ENCODE peak calls at places on chromosomes 4 and X, in four cellular contexts. C is H9, A is IMR-90, U is mesendoderm. B is an unnamed sample.

GRCh38 chrX:397575-397974 is 10.9 kb upstream of the PPP2R3B start:
- DNase-seq in C (peak; percentile 65), A (peak; percentile 46), U (peak; percentile 81), B (peak; percentile 60)

GRCh38 chrX:110341189-110342035 is 17.2 kb upstream of the RTL9 start:
- DNase-seq in C (no peak), A (peak; percentile 91), U (peak; percentile 18), B (no peak)

GRCh38 chr4:2800691-2801596 is 8.1 kb downstream of the SH3BP2 start:
- DNase-seq in C (peak; percentile 79), A (peak; percentile 37), U (peak; percentile 79), B (no peak)

GRCh38 chrX:44935640-44936039 is 62.7 kb downstream of the KDM6A start:
- DNase-seq in C (no peak), A (no peak), U (no peak), B (no peak)

GRCh38 chr4:86706923-86707597 is 112.9 kb downstream of the PTPN13 start:
- DNase-seq in C (no peak), A (peak; percentile 11), U (no peak), B (no peak)

GRCh38 chrX:50903387-50904027 is 7.0 kb upstream of the BMP15 start:
- DNase-seq in C (no peak), A (peak; percentile 26), U (peak; percentile 59), B (peak; percentile 47)

GRCh38 chrX:119943185-119943988 is at the start of gene NKAP:
- DNase-seq in C (peak; percentile 86), A (peak; percentile 94), U (peak; percentile 95), B (peak; percentile 84)

GRCh38 chrX:65407157-65407626 is 127.4 kb downstream of the LAS1L start:
- DNase-seq in C (no peak), A (no peak), U (peak; percentile 21), B (peak; percentile 51)

GRCh38 chr4:54609310-54609709 is 48.4 kb upstream of the KIT start:
- DNase-seq in C (no peak), A (no peak), U (no peak), B (no peak)

GRCh38 chrX:12489341-12489740 is 301.9 kb upstream of the PRPS2 start:
- DNase-seq in C (no peak), A (peak; percentile 8), U (no peak), B (no peak)

GRCh38 chr4:169156392-169156791 is 114.4 kb downstream of the SH3RF1 start:
- DNase-seq in C (no peak), A (no peak), U (no peak), B (no peak)

GRCh38 chrX:107775734-107776511 is at the start of gene TSC22D3:
- DNase-seq in C (peak; percentile 81), A (peak; percentile 33), U (peak; percentile 82), B (no peak)

GRCh38 chr4:40305329-40306193 is 29.6 kb upstream of the CHRNA9 start:
- DNase-seq in C (no peak), A (no peak), U (no peak), B (no peak)

GRCh38 chrX:17655232-17656034 is 81.9 kb upstream of the SCML1 start:
- DNase-seq in C (peak; percentile 42), A (peak; percentile 4), U (peak; percentile 43), B (peak; percentile 54)

GRCh38 chr4:4356106-4357041 is 30.5 kb upstream of the NSG1 start:
- DNase-seq in C (no peak), A (no peak), U (no peak), B (no peak)

GRCh38 chr4:89563431-89563830 is 255.8 kb upstream of the GPRIN3 start:
- DNase-seq in C (no peak), A (no peak), U (no peak), B (no peak)

GRCh38 chr4:8666581-8666980 is 74.0 kb downstream of the CPZ start:
- DNase-seq in C (no peak), A (no peak), U (no peak), B (no peak)

GRCh38 chr4:97374526-97374925 is 768.8 kb downstream of the STPG2 start:
- DNase-seq in C (no peak), A (no peak), U (peak; percentile 52), B (no peak)

GRCh38 chr4:147425019-147425418 is 55.9 kb upstream of the EDNRA start:
- DNase-seq in C (no peak), A (peak; percentile 20), U (no peak), B (no peak)

GRCh38 chrX:153817291-153817690 is 13.1 kb downstream of the PDZD4 start:
- DNase-seq in C (no peak), A (no peak), U (no peak), B (no peak)
- H4K5ac ChIP-seq in C (no peak overlapping the region), A (no peak overlapping the region), U (no peak overlapping the region), B (no peak overlapping the region)

GRCh38 chr4:140928880-140929279 is 172.7 kb upstream of the TBC1D9 start:
- DNase-seq in C (no peak), A (no peak), U (no peak), B (no peak)
- H2AK5ac ChIP-seq in C (no peak overlapping the region), A (no peak overlapping the region), U (no peak overlapping the region), B (no peak overlapping the region)

GRCh38 chr4:156100651-156101050 is 147.0 kb upstream of the CTSO start:
- DNase-seq in C (no peak), A (peak; percentile 28), U (no peak), B (no peak)

GRCh38 chr4:156102411-156102810 is 148.7 kb upstream of the CTSO start:
- DNase-seq in C (no peak), A (no peak), U (no peak), B (no peak)

GRCh38 chr4:156098846-156099245 is 145.2 kb upstream of the CTSO start:
- DNase-seq in C (no peak), A (no peak), U (no peak), B (no peak)

GRCh38 chr4:156103306-156103705 is 149.6 kb upstream of the CTSO start:
- DNase-seq in C (no peak), A (no peak), U (no peak), B (no peak)

DNA sequence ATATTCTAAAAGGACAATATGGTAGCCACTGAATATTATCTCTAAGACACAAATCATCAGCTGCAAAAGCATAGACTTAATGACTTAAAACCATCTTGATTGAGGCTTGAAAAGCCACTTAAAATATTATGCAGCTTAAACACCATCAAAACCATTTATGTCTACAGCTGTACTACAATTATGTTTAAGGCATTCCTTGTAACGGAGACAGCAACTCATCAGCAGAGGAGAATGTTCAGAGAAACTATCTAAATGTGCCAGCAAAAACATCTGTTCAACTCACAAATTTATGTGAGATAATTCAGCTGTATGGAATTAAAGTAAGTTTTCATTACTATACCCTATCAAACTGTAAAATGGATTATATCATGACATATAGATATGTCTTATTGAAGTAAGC is 147.9 kb upstream of the CTSO start:
- DNase-seq in C (no peak), A (peak; percentile 21), U (no peak), B (no peak)
- H4K5ac ChIP-seq in C (no peak overlapping the region), A (no peak overlapping the region), U (no peak overlapping the region), B (no peak overlapping the region)

GRCh38 chr4:83629945-83630684 is 94.2 kb downstream of the GPAT3 start:
- DNase-seq in C (no peak), A (peak; percentile 82), U (no peak), B (no peak)
- H2AK5ac ChIP-seq in C (no peak overlapping the region), A (peak overlapping the region; percentile 77), U (no peak overlapping the region), B (no peak overlapping the region)

GRCh38 chrX:11366998-11367595 is 73.9 kb downstream of the AMELX start:
- DNase-seq in C (no peak), A (no peak), U (no peak), B (no peak)
- H4K5ac ChIP-seq in C (no peak overlapping the region), A (no peak overlapping the region), U (no peak overlapping the region), B (no peak overlapping the region)

GRCh38 chr4:65805936-65806335 is 135.6 kb upstream of the EPHA5 start:
- DNase-seq in C (no peak), A (no peak), U (no peak), B (no peak)
- H2AK5ac ChIP-seq in C (no peak overlapping the region), A (no peak overlapping the region), U (no peak overlapping the region), B (no peak overlapping the region)

B was measured in H1.